ENCODE peak calls at places on chromosomes 2 and 18, in seven cellular contexts. J is CD8-positive, alpha-beta T cell; N is heart left ventricle; Y is RWPE1; P is fibroblast of mammary gland; Z is retinal pigment epithelial cell; T is lower lobe of right lung. L is an unnamed sample.

GRCh38 chr18:44325903-44326650 is 354.6 kb upstream of the SETBP1 start:
- DNase-seq in P (peak), T (no peak), Y (peak), J (no peak), N (peak), Z (peak), L (peak)

GRCh38 chr18:12839526-12840196 is 44.4 kb downstream of the PTPN2 start:
- DNase-seq in T (no peak), Y (no peak), J (no peak), P (peak), Z (no peak), N (no peak), L (no peak)

GRCh38 chr18:57002627-57003026 is 144.3 kb upstream of the BOD1L2 start:
- DNase-seq in T (no peak), N (peak), P (no peak), Y (no peak), Z (no peak), J (no peak), L (no peak)

GRCh38 chr2:222731183-222731582 is 59.7 kb downstream of the MOGAT1 start:
- DNase-seq in T (no peak), N (no peak), Z (no peak), P (peak), J (no peak), Y (no peak), L (no peak)

GRCh38 chr2:148737742-148738141 is 93.2 kb downstream of the EPC2 start:
- DNase-seq in J (no peak), Z (no peak), N (no peak), P (no peak), T (no peak), Y (no peak), L (no peak)

GRCh38 chr2:174465327-174465726 is 21.5 kb downstream of the GPR155 start:
- DNase-seq in T (no peak), P (no peak), Z (no peak), J (no peak), N (no peak), Y (no peak), L (no peak)

GRCh38 chr18:55489034-55489741 is 98.8 kb downstream of the TCF4 start:
- DNase-seq in J (no peak), P (no peak), N (no peak), Z (no peak), T (no peak), Y (no peak), L (no peak)

GRCh38 chr2:36330456-36331395 is 24.9 kb upstream of the CRIM1 start:
- DNase-seq in T (no peak), P (no peak), J (no peak), Z (no peak), N (no peak), Y (no peak), L (no peak)

GRCh38 chr2:148876589-148877402 is 1.8 kb downstream of the KIF5C start:
- DNase-seq in P (no peak), T (peak), J (no peak), Y (peak), N (no peak), Z (no peak), L (no peak)

GRCh38 chr18:36511791-36512352 is 214.4 kb downstream of the FHOD3 start:
- DNase-seq in Z (no peak), N (no peak), T (no peak), J (no peak), Y (no peak), P (peak), L (no peak)

GRCh38 chr2:71082402-71083252 is 14.2 kb downstream of the NAGK start:
- DNase-seq in T (no peak), P (no peak), N (no peak), Y (no peak), Z (no peak), J (no peak), L (no peak)

GRCh38 chr18:34651586-34652369 is 58.3 kb upstream of the DTNA start:
- DNase-seq in Z (no peak), P (no peak), Y (no peak), T (no peak), J (no peak), N (no peak), L (no peak)

GRCh38 chr18:37343542-37343851 is 222.1 kb downstream of the CELF4 start:
- DNase-seq in T (no peak), N (no peak), J (no peak), Y (no peak), Z (no peak), P (no peak), L (no peak)

GRCh38 chr2:207749873-207750272 is 19.8 kb downstream of the FZD5 start:
- DNase-seq in Z (no peak), Y (no peak), T (no peak), P (no peak), J (no peak), N (no peak), L (no peak)

GRCh38 chr2:164178835-164179470 is 442.3 kb downstream of the GRB14 start:
- DNase-seq in P (peak), N (no peak), Y (no peak), T (no peak), J (no peak), Z (no peak), L (no peak)

GRCh38 chr2:152186257-152186656 is 10.7 kb upstream of the STAM2 start:
- DNase-seq in J (no peak), N (no peak), T (no peak), Y (no peak), P (no peak), Z (no peak), L (no peak)

GRCh38 chr2:211270257-211270656 is 713.9 kb downstream of the CPS1 start:
- DNase-seq in Y (no peak), J (no peak), Z (no peak), T (no peak), N (no peak), P (no peak), L (no peak)

GRCh38 chr18:8996771-8997432 is 105.6 kb upstream of the NDUFV2 start:
- DNase-seq in T (no peak), J (no peak), P (peak), N (no peak), Y (no peak), Z (no peak), L (no peak)

GRCh38 chr2:75959724-75960123 is 249.0 kb upstream of the GCFC2 start:
- DNase-seq in J (no peak), Y (no peak), T (no peak), Z (no peak), P (no peak), N (no peak), L (no peak)

GRCh38 chr2:66494708-66495107 is 59.8 kb downstream of the MEIS1 start:
- DNase-seq in P (peak), Z (no peak), J (no peak), Y (peak), T (no peak), N (peak), L (no peak)

GRCh38 chr18:34639662-34640061 is 70.4 kb upstream of the DTNA start:
- DNase-seq in P (no peak), J (no peak), Z (no peak), Y (no peak), T (no peak), N (no peak), L (no peak)

GRCh38 chr2:184524551-184525382 is 73.6 kb upstream of the ZNF804A start:
- DNase-seq in T (no peak), P (no peak), N (no peak), J (no peak), Y (no peak), Z (no peak), L (no peak)

GRCh38 chr2:239780236-239780997 is 244.7 kb downstream of the NDUFA10 start:
- DNase-seq in Z (no peak), N (no peak), J (no peak), P (no peak), Y (no peak), T (no peak), L (no peak)

GRCh38 chr2:37706784-37707183 is 35.3 kb upstream of the CDC42EP3 start:
- DNase-seq in P (no peak), N (no peak), T (no peak), Z (no peak), Y (no peak), J (no peak), L (no peak)

GRCh38 chr18:77197073-77197472 is 52.6 kb upstream of the GALR1 start:
- DNase-seq in Y (no peak), T (no peak), N (no peak), P (no peak), J (no peak), Z (no peak), L (no peak)
- TF ChIP-seq CTCF in Y (no peak), T (no peak), N (no peak), P (peak), J (no peak), Z (no peak), L (no peak)

DNA sequence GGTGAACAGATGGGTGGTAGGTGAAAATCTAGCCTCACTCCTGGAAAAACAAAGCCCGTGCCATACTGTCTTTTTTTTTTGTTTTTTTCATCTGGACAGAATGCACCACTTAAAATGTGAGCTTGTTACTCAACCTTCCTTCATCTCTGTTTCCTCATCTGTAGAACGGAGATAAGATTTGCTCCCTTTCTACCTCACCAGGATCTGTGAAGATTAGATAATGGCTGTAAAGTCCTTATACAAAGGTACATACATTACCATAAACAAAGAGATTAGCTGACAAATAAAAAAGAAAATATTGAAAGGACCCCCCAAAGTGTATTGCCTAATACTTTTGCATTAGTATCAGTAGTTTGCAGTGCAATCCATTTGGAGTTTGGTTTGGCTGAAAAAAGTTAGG is 75.4 kb upstream of the ZEB2 start:
- DNase-seq in Y (no peak), Z (no peak), N (no peak), J (no peak), T (no peak), P (no peak), L (no peak)
- TF ChIP-seq CTCF in Y (no peak), Z (no peak), N (no peak), J (no peak), T (no peak), P (no peak), L (no peak)

DNA sequence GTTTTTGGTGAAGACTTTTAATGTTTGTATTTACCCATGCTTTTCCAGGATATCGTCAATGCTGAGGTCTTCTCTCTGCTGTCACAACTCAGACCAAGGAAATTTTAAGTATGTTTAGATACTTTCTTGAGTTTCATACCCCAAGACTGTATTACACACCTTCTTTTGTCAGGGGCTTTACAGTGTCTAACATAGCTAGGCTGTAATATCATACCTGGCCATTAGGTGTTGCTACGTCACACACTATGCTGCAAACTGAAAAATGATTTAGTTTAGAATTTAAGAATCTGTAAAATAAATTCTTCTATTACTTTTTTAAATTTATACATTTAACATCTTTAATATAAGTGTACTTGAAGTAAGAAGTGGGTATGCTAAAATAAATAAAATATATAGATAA is 358.4 kb upstream of the NRP2 start:
- DNase-seq in P (peak), N (no peak), T (no peak), J (no peak), Y (no peak), Z (no peak), L (no peak)
- TF ChIP-seq CTCF in P (peak), N (no peak), T (no peak), J (no peak), Y (no peak), Z (peak), L (no peak)

GRCh38 chr2:50492452-50492851 is 539.5 kb downstream of the NRXN1 start:
- DNase-seq in N (peak), J (no peak), P (peak), T (no peak), Y (peak), Z (peak), L (peak)
- TF ChIP-seq CTCF in N (peak), J (peak), P (peak), T (peak), Y (peak), Z (peak), L (peak)

GRCh38 chr2:74399785-74400184 is 19.7 kb upstream of the DCTN1 start:
- DNase-seq in P (peak), T (no peak), Y (peak), N (no peak), Z (no peak), J (no peak), L (no peak)
- TF ChIP-seq CTCF in P (peak), T (peak), Y (peak), N (no peak), Z (peak), J (peak), L (peak)

DNA sequence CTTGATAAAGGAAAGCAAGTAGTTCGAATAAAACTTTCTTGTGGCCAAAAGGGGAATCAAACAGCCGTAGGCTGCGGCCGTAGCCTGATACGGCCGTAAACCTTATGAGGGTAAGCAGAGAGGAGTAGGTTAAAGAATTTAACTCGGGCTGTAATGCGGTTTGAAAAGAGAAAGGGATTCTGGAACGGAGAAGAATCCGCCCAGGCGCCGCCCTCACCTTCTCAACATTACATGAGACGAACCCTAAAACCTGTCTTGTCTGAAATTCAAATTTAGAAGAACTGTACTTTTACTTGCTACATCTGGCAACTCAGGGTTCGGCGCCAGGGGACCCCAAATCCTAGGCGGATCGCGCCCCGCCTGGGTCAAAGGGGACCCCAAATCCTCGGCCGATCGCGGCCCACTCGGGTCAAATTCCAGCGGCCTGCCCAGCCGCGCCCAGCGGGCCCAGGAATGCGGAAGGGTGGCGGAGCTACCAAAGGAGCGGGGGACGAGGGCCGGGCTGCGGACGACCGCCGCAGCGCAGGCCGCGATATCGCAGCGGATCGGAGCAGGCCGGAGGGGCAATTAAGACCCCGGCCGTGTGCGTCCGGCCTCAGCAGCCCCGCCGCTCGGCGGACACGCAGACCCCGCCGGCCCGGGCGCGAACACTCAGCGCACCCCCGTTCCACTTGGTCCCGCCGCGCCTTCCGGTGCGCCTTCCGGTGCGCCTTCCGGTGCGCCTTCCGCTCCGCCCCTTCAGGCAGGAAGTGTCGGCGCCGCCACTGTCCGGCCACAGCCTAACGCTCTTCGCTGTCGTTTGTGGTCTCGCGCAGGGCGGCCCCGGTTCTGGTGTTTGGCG is at the start of gene MYL12B:
- DNase-seq in P (peak), Z (no peak), N (peak), T (peak), Y (peak), J (peak), L (no peak)
- TF ChIP-seq CTCF in P (no peak), Z (no peak), N (no peak), T (no peak), Y (no peak), J (no peak), L (no peak)

GRCh38 chr2:100924122-100924519 is 78.0 kb upstream of the RPL31 start:
- DNase-seq in T (no peak), N (no peak), Y (no peak), J (no peak), Z (no peak), P (no peak), L (no peak)

GRCh38 chr2:100924520-100925451 is 77.3 kb upstream of the RPL31 start:
- DNase-seq in N (no peak), T (no peak), J (no peak), P (peak), Y (no peak), Z (peak), L (no peak)

GRCh38 chr2:100923461-100924020 is 78.5 kb upstream of the RPL31 start:
- DNase-seq in Z (no peak), N (no peak), P (no peak), J (no peak), T (no peak), Y (no peak), L (no peak)

GRCh38 chr2:100921685-100922161 is 80.4 kb upstream of the RPL31 start:
- DNase-seq in Y (no peak), N (no peak), T (no peak), P (peak), J (no peak), Z (no peak), L (peak)

GRCh38 chr2:100919316-100919715 is 82.8 kb upstream of the RPL31 start:
- DNase-seq in N (no peak), T (no peak), J (no peak), P (no peak), Z (no peak), Y (no peak), L (no peak)
- TF ChIP-seq CTCF in N (no peak), T (peak), J (peak), P (peak), Z (peak), Y (no peak), L (peak)

GRCh38 chr18:72819050-72819449 is 48.7 kb downstream of the NETO1 start:
- DNase-seq in Z (no peak), N (no peak), Y (no peak), P (no peak), T (no peak), J (no peak), L (no peak)
- TF ChIP-seq CTCF in Z (no peak), N (no peak), Y (no peak), P (no peak), T (no peak), J (no peak), L (no peak)

GRCh38 chr2:5911801-5912200 is 219.6 kb downstream of the SOX11 start:
- DNase-seq in Y (no peak), P (no peak), T (no peak), Z (no peak), N (no peak), J (no peak), L (no peak)

GRCh38 chr2:5921081-5921642 is 229.0 kb downstream of the SOX11 start:
- DNase-seq in P (no peak), Y (no peak), N (peak), T (no peak), Z (no peak), J (no peak), L (no peak)

GRCh38 chr2:5914831-5915611 is 222.8 kb downstream of the SOX11 start:
- DNase-seq in J (no peak), Y (no peak), Z (peak), N (peak), T (no peak), P (no peak), L (peak)

GRCh38 chr2:5913729-5914390 is 221.7 kb downstream of the SOX11 start:
- DNase-seq in T (no peak), Z (no peak), J (no peak), P (no peak), N (no peak), Y (no peak), L (no peak)

GRCh38 chr2:5915926-5916325 is 223.7 kb downstream of the SOX11 start:
- DNase-seq in T (no peak), N (no peak), P (no peak), Z (no peak), Y (no peak), J (no peak), L (peak)
- TF ChIP-seq CTCF in T (peak), N (peak), P (no peak), Z (peak), Y (no peak), J (no peak), L (peak)

GRCh38 chr18:48640566-48641270 is 101.9 kb downstream of the CTIF start:
- DNase-seq in P (peak), N (no peak), J (no peak), Z (no peak), T (no peak), Y (no peak), L (no peak)
- TF ChIP-seq CTCF in P (peak), N (no peak), J (no peak), Z (no peak), T (no peak), Y (no peak), L (no peak)

L was measured in AG04449.